ENCODE peak calls at places on chromosomes 7 and 10, in four cellular contexts. X, W, M and T are unnamed samples.

GRCh38 chr10:76178561-76179292 is 747.3 kb downstream of the LRMDA start:
- DNase-seq in X (no peak), W (no peak), M (no peak), T (no peak)

GRCh38 chr7:94223375-94224084 is 171.2 kb upstream of the COL1A2 start:
- DNase-seq in X (peak), W (no peak), M (no peak), T (peak)

GRCh38 chr10:5888843-5889623 is 660 bp downstream of the ANKRD16 start:
- DNase-seq in X (no peak), W (peak), M (no peak), T (peak)

GRCh38 chr10:128278362-128278761 is 152.1 kb upstream of the MKI67 start:
- DNase-seq in X (no peak), W (no peak), M (no peak), T (no peak)

GRCh38 chr10:95430231-95430951 is 130.8 kb downstream of the SORBS1 start:
- DNase-seq in X (peak), W (peak), M (peak), T (no peak)

GRCh38 chr10:102691701-102692100 is 22.5 kb downstream of the ARL3 start:
- DNase-seq in X (peak), W (no peak), M (no peak), T (no peak)

GRCh38 chr10:131998845-131999681 is 17.3 kb upstream of the BNIP3 start:
- DNase-seq in X (no peak), W (peak), M (no peak), T (no peak)

GRCh38 chr10:42987121-42987541 is 89.7 kb upstream of the RET start:
- DNase-seq in X (no peak), W (no peak), M (no peak), T (no peak)

GRCh38 chr7:150311711-150312110 is 11.4 kb upstream of the LRRC61 start:
- DNase-seq in X (no peak), W (no peak), M (no peak), T (no peak)

GRCh38 chr7:42292991-42293521 is 56.0 kb upstream of the GLI3 start:
- DNase-seq in X (no peak), W (no peak), M (no peak), T (no peak)

GRCh38 chr10:110643670-110644597 is at the start of gene RBM20:
- DNase-seq in X (no peak), W (peak), M (no peak), T (no peak)

GRCh38 chr7:105853931-105854419 is 22.4 kb downstream of the ATXN7L1 start:
- DNase-seq in X (peak), W (no peak), M (no peak), T (no peak)

GRCh38 chr10:51109821-51110533 is 35.7 kb downstream of the PRKG1 start:
- DNase-seq in X (peak), W (no peak), M (no peak), T (no peak)

GRCh38 chr10:79073784-79074432 is 5.1 kb downstream of the ZMIZ1 start:
- DNase-seq in X (peak), W (no peak), M (no peak), T (no peak)

GRCh38 chr10:75512534-75512933 is 81.1 kb downstream of the LRMDA start:
- DNase-seq in X (no peak), W (no peak), M (no peak), T (no peak)

GRCh38 chr10:23200586-23200985 is 8.5 kb downstream of the PTF1A start:
- DNase-seq in X (no peak), W (no peak), M (no peak), T (no peak)

GRCh38 chr7:97008275-97008917 is 3.0 kb downstream of the DLX6 start:
- DNase-seq in X (no peak), W (no peak), M (no peak), T (no peak)

GRCh38 chr10:95406651-95407280 is 116.0 kb upstream of the PDLIM1 start:
- DNase-seq in X (no peak), W (peak), M (no peak), T (no peak)

GRCh38 chr7:151244871-151245346 is 3.6 kb downstream of the SMARCD3 start:
- DNase-seq in X (no peak), W (no peak), M (no peak), T (no peak)

GRCh38 chr10:110326351-110327032 is 21.8 kb upstream of the SMNDC1 start:
- DNase-seq in X (peak), W (no peak), M (peak), T (no peak)

GRCh38 chr10:95201736-95202135 is 7.7 kb downstream of the ACSM6 start:
- DNase-seq in X (peak), W (peak), M (no peak), T (no peak)

GRCh38 chr10:24519950-24520349 is 203.7 kb downstream of the ARHGAP21 start:
- DNase-seq in X (peak), W (no peak), M (no peak), T (no peak)
- TF ChIP-seq CHD1 in X (no peak), W (no peak), M (no peak), T (no peak)

DNA sequence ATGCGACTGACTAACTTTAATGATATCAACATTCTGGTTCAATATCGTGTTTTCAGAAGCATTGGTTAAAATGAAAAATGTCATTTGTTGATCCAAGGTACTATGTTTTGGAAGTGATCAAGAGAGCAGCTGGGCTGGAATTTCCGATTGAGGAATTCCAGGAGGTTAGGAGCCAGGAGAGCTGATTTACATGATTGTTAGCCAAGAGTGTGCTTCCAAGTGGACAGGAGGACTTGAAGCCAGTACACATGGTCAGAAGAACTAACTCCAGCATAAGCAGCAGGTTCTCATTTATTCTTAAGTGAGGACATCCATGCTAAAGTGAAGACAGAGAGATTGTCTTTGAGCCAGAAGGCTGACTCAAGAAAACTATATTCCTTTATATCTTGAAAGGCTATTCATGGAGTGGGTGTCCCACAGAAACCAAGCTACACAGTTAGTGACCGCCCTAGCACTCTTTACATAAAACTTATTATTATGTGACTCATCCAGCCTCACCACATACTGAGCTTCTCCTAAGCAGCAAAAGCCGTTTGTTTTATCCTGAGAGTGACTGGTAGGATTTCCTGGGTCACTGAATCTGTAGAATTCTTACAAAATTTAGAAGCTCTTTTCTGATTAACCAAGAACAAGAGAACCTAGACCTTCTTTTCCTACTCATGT is 56.7 kb upstream of the SEMA3A start:
- DNase-seq in X (peak), W (no peak), M (no peak), T (no peak)
- TF ChIP-seq CHD1 in X (no peak), W (no peak), M (no peak), T (no peak)

GRCh38 chr7:101099969-101100781 is 14.9 kb downstream of the TRIM56 start:
- DNase-seq in X (peak), W (peak), M (no peak), T (peak)
- TF ChIP-seq CHD1 in X (no peak), W (no peak), M (no peak), T (no peak)

GRCh38 chr7:44124822-44125202 is 1.5 kb upstream of the POLD2 start:
- DNase-seq in X (no peak), W (no peak), M (no peak), T (no peak)
- TF ChIP-seq CHD1 in X (no peak), W (no peak), M (no peak), T (no peak)

DNA sequence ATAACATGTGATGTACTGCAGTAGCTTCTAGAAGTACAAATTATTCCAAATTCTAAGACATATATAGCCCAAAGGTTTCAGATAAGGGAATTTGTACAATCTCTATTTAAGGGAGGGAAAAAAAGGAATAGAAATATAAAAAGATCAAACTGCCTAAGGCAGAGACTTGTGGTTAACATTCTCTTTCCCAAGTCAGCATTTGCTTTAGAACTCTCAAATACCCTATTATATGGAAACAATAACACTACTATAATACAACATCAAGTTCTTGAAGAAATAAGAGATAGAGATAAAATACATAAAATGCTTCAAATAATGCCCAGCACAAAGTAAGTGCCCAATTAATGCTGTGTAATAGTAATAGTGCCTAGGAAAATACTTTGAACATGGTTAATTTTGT is 123.1 kb downstream of the CRPPA start:
- DNase-seq in X (no peak), W (no peak), M (no peak), T (no peak)
- TF ChIP-seq CHD1 in X (no peak), W (no peak), M (no peak), T (no peak)

GRCh38 chr10:72258617-72259016 is 15.1 kb upstream of the DDIT4 start:
- DNase-seq in X (no peak), W (no peak), M (no peak), T (no peak)

GRCh38 chr10:72261323-72262018 is 12.3 kb upstream of the DDIT4 start:
- DNase-seq in X (no peak), W (peak), M (peak), T (no peak)

GRCh38 chr10:72260588-72261322 is 13.0 kb upstream of the DDIT4 start:
- DNase-seq in X (peak), W (peak), M (peak), T (peak)

GRCh38 chr10:72260215-72260587 is 13.5 kb upstream of the DDIT4 start:
- DNase-seq in X (no peak), W (no peak), M (no peak), T (no peak)

GRCh38 chr10:72259491-72260214 is 14.1 kb upstream of the DDIT4 start:
- DNase-seq in X (peak), W (no peak), M (no peak), T (no peak)
- TF ChIP-seq CHD1 in X (no peak), W (no peak), M (no peak), T (no peak)

GRCh38 chr7:27745064-27745583 is 5.2 kb downstream of the TAX1BP1 start:
- DNase-seq in X (peak), W (peak), M (no peak), T (no peak)
- TF ChIP-seq CHD1 in X (no peak), W (no peak), M (no peak), T (no peak)

DNA sequence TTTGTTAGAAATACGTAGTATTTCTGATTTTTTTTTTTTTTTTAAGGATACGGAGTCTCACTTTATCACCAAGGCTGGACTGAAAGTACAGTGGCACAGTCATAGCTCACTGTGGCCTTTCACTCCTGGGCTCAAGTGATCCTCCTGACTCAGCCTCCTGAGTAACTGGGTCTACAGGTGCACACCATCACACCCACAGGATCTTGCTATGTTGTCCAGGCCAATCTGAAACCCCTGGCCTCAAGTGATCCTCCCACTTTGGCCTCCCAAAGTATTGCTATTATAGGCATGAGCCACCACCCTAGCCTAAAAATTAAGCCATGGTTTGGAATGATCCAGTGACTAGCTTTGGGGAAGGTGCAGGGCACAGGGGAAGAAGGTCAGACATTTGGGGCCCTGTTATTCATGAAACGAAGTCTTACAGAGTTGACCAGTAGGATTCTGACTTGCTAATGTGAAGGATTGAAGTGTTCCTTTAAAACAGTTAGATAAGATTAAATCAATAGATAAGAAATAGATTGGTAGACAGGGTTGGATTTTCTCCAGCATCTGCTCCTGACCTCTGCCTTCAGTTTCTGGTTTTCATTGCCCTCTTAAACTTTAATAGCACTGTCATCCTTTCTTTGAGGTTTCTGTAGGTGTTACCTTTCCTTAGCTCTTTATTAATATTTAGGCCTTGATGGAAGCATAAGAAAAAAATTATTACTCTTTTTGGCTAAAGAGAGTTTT is 121.6 kb downstream of the LRRC4 start:
- DNase-seq in X (no peak), W (no peak), M (no peak), T (no peak)
- TF ChIP-seq CHD1 in X (no peak), W (no peak), M (no peak), T (no peak)